ENCODE peak calls at places on chromosomes 7 and 10, in six cellular contexts. K is thoracic aorta, F is GM23338, U is spleen, W is IMR-90, D is right lobe of liver. O is an unnamed sample. For H3K27me3, the result is how much of the 10 kb centered on the place peaks cover.

GRCh38 chr7:158743219-158743618 is 38.6 kb upstream of the NCAPG2 start:
- DNase-seq in K (no peak), F (peak), U (no peak), W (no peak), D (no peak), O (no peak)

GRCh38 chr7:95511716-95512260 is 26.0 kb downstream of the ASB4 start:
- DNase-seq in K (peak), F (peak), U (no peak), W (peak), D (peak), O (peak)

GRCh38 chr10:76209135-76209534 is 777.7 kb downstream of the LRMDA start:
- DNase-seq in K (no peak), F (no peak), U (no peak), W (peak), D (no peak), O (no peak)

GRCh38 chr7:2873686-2874551 is 29.8 kb upstream of the GNA12 start:
- DNase-seq in K (no peak), F (peak), U (no peak), W (peak), D (no peak), O (no peak)

GRCh38 chr7:16599860-16600259 is 45.7 kb downstream of the ANKMY2 start:
- DNase-seq in K (no peak), F (no peak), U (no peak), W (no peak), D (no peak), O (no peak)

GRCh38 chr7:132275811-132276210 is 300.5 kb downstream of the PLXNA4 start:
- DNase-seq in K (no peak), F (no peak), U (no peak), W (no peak), D (no peak), O (no peak)

GRCh38 chr7:148571381-148571780 is 19.2 kb upstream of the C7orf33 start:
- DNase-seq in K (no peak), F (no peak), U (no peak), W (no peak), D (no peak), O (no peak)

GRCh38 chr10:80264081-80265056 is 25.1 kb downstream of the MAT1A start:
- DNase-seq in K (no peak), F (no peak), U (no peak), W (no peak), D (peak), O (no peak)

GRCh38 chr7:27129729-27130539 is 623 bp downstream of the HOXA4 start:
- DNase-seq in K (no peak), F (peak), U (no peak), W (no peak), D (no peak), O (no peak)

GRCh38 chr10:70445718-70446485 is 4.4 kb upstream of the NODAL start:
- DNase-seq in K (no peak), F (peak), U (no peak), W (peak), D (no peak), O (no peak)

GRCh38 chr7:20330797-20331230 is at the start of gene ITGB8:
- DNase-seq in K (no peak), F (no peak), U (peak), W (no peak), D (no peak), O (no peak)

GRCh38 chr10:5465976-5466450 is 33.4 kb downstream of the CALML5 start:
- DNase-seq in K (no peak), F (peak), U (no peak), W (no peak), D (no peak), O (no peak)

GRCh38 chr7:25456467-25457171 is 228.3 kb upstream of the NPVF start:
- DNase-seq in K (no peak), F (peak), U (no peak), W (no peak), D (no peak), O (no peak)

GRCh38 chr10:66564341-66564740 is 361.5 kb upstream of the LRRTM3 start:
- DNase-seq in K (no peak), F (no peak), U (no peak), W (no peak), D (no peak), O (no peak)

GRCh38 chr10:119409906-119410305 is 132.6 kb downstream of the RGS10 start:
- DNase-seq in K (no peak), F (no peak), U (peak), W (peak), D (peak), O (no peak)

GRCh38 chr7:85483205-85483604 is 296.3 kb upstream of the SEMA3D start:
- DNase-seq in K (no peak), F (no peak), U (no peak), W (peak), D (no peak), O (no peak)

GRCh38 chr10:51285586-51285985 is 211.3 kb downstream of the PRKG1 start:
- DNase-seq in K (no peak), F (no peak), U (no peak), W (no peak), D (no peak), O (no peak)

GRCh38 chr7:2734761-2735571 is 47.0 kb downstream of the AMZ1 start:
- DNase-seq in K (no peak), F (no peak), U (peak), W (no peak), D (no peak), O (no peak)

GRCh38 chr7:73909051-73909941 is 48.3 kb downstream of the TMEM270 start:
- DNase-seq in K (no peak), F (no peak), U (peak), W (no peak), D (no peak), O (no peak)

GRCh38 chr10:48505394-48506112 is 99.3 kb downstream of the ARHGAP22 start:
- DNase-seq in K (no peak), F (peak), U (peak), W (no peak), D (no peak), O (no peak)
- H3K27ac ChIP-seq in K (no peak), F (no peak), U (no peak), W (no peak), D (no peak), O (no peak)

GRCh38 chr10:125248489-125248888 is 88.1 kb upstream of the CTBP2 start:
- DNase-seq in K (no peak), F (no peak), U (no peak), W (no peak), D (no peak), O (no peak)
- H3K27me3 ChIP-seq in K (under half), F (under half), U (under half), W (under half), D (under half), O (under half)

DNA sequence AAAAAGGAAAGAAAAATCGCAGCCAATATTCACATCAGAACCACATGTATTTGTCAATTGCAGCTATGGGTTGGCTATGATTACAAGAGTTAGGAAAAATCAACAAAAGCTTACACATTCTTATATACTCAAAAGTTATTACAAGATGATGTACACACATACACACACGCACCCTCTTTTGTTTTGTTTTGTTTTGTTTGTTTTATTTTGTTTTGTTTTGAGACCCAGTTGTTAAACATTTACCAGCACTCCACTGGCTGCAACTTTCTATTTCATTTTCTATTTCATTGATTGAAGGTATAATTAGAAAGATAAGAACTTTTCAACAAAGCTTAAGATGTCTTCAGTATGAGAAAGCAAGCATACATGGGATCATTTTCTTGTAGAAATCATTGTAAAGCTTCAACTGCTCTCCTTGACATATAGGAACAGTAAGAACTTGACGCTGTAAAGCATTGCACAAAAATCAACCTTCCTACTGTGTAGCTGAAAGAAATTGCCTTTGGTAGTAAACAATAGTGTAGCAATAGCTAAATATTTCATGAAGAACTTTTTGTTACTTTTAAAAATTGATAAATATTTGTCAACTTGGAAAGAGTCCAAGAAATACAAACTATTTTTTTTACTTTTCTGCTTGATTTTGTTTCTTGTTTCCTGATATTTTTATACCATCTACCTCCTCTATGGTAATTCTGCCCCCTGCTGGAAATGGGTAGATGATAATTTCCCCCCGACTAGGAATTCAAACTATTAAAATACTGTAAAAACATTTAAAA is 205.9 kb downstream of the MBL2 start:
- DNase-seq in K (no peak), F (peak), U (no peak), W (peak), D (no peak), O (no peak)
- TF ChIP-seq CTCF in K (peak), F (peak), U (peak), W (peak), D (peak), O (no peak)

DNA sequence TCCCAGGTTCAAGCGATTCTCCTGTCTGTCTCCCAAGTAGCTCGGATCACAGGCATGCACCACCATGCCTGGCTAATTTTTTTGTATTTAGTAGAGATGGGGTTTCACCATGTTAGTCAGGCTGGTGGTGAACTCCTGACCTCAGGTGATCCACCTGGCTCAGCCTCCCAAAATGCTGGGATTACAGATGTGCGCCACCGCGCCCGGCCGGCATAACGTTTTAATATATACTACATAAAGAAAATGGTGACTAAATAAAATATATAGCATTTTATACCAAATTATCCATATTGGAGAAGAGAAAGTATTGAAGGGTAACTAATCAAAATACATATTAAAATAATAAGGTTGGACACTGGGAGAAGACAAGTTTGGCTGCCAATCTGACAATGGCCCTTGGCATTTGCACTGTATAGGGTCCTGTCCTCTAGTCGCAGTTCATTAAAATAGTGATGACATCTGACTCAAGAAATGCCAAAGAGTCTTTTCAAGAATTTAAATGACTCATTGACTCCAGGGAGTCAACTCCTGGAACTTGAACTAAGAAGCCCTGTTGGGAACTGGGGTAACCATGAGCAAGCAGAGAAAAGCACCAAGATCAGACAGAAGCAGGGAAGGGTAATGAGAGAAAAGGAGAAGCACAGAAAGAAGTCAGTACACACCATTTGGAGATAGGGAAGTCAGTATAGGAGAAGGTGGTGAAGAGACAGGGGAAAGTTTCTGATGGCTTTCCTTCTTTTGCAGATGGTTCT is 91.1 kb downstream of the CH25H start:
- DNase-seq in K (no peak), F (no peak), U (no peak), W (peak), D (no peak), O (no peak)
- H3K27ac ChIP-seq in K (no peak), F (no peak), U (no peak), W (no peak), D (no peak), O (no peak)

DNA sequence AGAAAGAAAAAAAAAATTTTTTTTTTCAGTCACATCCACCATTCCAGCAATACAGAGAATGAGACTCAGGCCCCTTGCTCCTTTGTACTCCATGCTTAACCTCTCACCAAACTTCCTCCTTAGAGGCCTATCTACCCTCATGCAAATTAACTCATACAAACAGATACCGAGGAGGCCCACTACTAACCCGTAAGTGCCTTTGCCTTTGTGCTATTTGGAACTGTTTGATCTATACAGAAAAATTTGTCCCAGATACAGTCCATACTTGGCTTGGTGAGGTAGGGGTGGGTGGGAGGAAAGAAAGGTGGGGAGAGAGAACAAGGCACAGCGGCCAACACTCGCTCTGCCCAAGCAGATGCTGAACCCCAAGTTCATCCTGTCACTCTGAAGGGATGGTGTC is 87.8 kb upstream of the DUSP5 start:
- DNase-seq in K (no peak), F (no peak), U (no peak), W (no peak), D (no peak), O (no peak)
- H3K27me3 ChIP-seq in K (under half), F (under half), U (under half), W (under half), D (under half), O (under half)

GRCh38 chr10:287814-288213 is 152.6 kb downstream of the ZMYND11 start:
- DNase-seq in K (no peak), F (peak), U (no peak), W (no peak), D (no peak), O (no peak)
- TF ChIP-seq CTCF in K (peak), F (peak), U (no peak), W (peak), D (no peak), O (no peak)

GRCh38 chr7:47690902-47691558 is 109.1 kb upstream of the TNS3 start:
- DNase-seq in K (no peak), F (no peak), U (no peak), W (peak), D (no peak), O (no peak)
- H3K27ac ChIP-seq in K (peak), F (no peak), U (no peak), W (peak), D (no peak), O (no peak)

GRCh38 chr7:1393421-1393820 is 65.8 kb downstream of the MICALL2 start:
- DNase-seq in K (no peak), F (no peak), U (no peak), W (no peak), D (no peak), O (no peak)

GRCh38 chr7:1395211-1396070 is 63.8 kb downstream of the MICALL2 start:
- DNase-seq in K (no peak), F (no peak), U (no peak), W (no peak), D (no peak), O (no peak)

GRCh38 chr7:1394371-1394770 is 64.9 kb downstream of the MICALL2 start:
- DNase-seq in K (no peak), F (no peak), U (no peak), W (no peak), D (no peak), O (no peak)

GRCh38 chr7:1397491-1398327 is 61.6 kb downstream of the MICALL2 start:
- DNase-seq in K (no peak), F (no peak), U (no peak), W (peak), D (no peak), O (no peak)

DNA sequence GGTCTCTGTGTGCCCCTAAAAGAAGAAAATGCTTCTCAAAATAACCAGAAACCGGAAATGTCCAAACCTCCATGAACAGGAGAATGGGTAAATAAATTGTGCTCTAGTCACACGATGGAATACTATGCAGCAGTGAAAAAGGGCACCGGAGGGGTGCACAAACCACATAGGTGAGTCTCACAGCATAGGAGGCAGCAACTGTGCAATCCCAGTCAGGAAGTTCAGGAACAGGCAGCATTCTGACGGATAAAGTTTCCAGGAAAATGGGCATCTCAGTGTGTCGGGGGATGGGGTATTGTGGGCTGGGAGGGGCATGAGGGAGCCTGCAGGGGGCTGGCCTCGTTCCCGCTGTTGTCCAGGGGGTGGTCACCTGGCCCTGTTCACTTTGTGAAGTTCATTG is 63.1 kb downstream of the MICALL2 start:
- DNase-seq in K (no peak), F (no peak), U (no peak), W (no peak), D (no peak), O (no peak)
- H3K27me3 ChIP-seq in K (under half), F (under half), U (under half), W (half or more), D (under half), O (under half)

DNA sequence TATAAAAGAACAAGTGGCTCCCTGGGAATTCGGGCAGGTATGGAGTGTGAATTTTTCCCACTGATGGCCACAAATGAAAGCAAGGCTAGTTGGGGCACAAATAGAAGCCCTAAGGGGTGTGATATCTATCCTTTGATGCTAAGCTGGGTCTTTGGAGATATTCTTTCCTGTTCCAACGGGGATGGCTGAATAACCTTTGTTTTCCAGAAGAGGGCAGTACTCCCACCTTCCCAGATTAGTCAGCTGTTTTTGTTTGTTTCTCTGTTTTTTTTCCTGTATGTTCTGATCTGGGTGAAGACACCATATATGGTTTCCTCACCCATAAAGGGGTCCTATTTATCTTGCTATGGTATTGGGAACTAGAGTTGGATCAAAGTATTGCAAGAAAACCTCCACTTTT is 947.7 kb upstream of the SORCS1 start:
- DNase-seq in K (no peak), F (peak), U (no peak), W (no peak), D (no peak), O (no peak)
- TF ChIP-seq CTCF in K (no peak), F (peak), U (no peak), W (no peak), D (peak), O (no peak)

DNA sequence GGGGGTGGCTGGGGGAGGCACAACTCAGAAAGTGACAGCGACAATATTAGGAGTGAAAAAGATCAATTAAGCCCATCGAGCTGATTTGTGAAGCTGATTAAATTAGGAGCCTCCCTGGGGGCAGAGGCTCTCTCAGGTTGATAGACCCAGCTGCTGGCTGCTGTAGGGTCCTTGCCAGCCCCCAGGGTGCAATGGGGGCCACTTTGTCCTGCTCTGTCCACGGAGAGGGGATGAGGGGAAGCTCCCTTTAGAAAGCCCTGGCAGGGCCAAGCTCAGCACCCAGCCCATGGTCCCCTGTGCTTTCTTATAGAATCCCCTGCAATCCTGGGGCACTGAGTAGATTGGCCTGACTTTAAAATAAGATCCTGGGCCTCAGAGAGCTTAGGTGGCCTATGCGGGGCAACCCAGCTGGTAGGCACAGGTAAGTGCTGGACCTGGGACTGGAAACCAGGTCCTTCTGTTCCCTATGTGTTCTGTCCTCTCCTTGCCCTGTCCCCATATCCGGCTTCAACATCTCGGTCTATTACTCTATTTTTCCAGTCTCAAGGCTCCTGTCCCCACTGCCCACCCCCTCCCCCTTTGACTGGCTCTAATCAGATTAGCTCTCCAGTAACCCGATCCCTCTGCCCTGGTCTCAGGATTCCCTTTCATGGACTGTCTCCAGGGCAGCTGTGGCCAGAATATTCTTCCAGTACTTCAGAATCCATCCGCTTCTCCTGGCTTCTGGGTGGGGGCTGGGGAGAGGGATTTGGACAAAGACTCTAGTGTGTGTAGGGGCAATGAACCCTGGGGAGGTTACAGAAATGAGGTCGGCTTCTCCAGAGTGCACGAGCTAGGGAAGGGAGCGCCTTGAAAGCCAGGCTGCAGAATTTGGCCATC is 259.6 kb downstream of the RPS24 start:
- DNase-seq in K (no peak), F (peak), U (peak), W (peak), D (no peak), O (no peak)
- H3K27ac ChIP-seq in K (no peak), F (no peak), U (no peak), W (no peak), D (no peak), O (no peak)